ENCODE peak calls at places on chromosomes 12 and 14, in seven cellular contexts. M is lower lobe of right lung; G is suprapubic skin; W is CD8-positive, alpha-beta T cell; U is hepatocyte; N is foreskin keratinocyte; F is esophagus muscularis mucosa. R is an unnamed sample.

GRCh38 chr12:64824500-64825142 is at the start of gene TBC1D30:
- DNase-seq in U (peak; percentile 37), M (peak; percentile 51), G (no peak), F (peak; percentile 85), W (no peak), N (no peak), R (no peak)

GRCh38 chr12:109716512-109717389 is 3.1 kb downstream of the FAM222A start:
- DNase-seq in U (no peak), W (no peak), F (no peak), N (no peak), M (no peak), G (peak; percentile 73), R (no peak)

GRCh38 chr14:105888784-105889665 is 362.6 kb downstream of the TMEM121 start:
- DNase-seq in W (no peak), N (no peak), G (peak; percentile 33), M (peak; percentile 12), F (no peak), U (no peak), R (peak; percentile 28)

GRCh38 chr14:97218336-97218712 is 421.1 kb downstream of the VRK1 start:
- DNase-seq in W (no peak), M (no peak), F (no peak), G (no peak), N (no peak), U (no peak), R (no peak)

GRCh38 chr14:31122098-31122611 is 85.4 kb downstream of the HECTD1 start:
- DNase-seq in U (no peak), G (no peak), F (no peak), W (no peak), M (no peak), N (peak; percentile 12), R (no peak)

GRCh38 chr14:101006008-101006407 is 102.5 kb upstream of the RTL1 start:
- DNase-seq in G (peak; percentile 49), N (no peak), W (no peak), F (no peak), M (no peak), U (no peak), R (no peak)

GRCh38 chr12:19208456-19208855 is 78.9 kb downstream of the PLEKHA5 start:
- DNase-seq in F (no peak), W (no peak), M (no peak), U (no peak), N (no peak), G (no peak), R (no peak)

GRCh38 chr14:48527832-48528231 is 852.4 kb upstream of the MDGA2 start:
- DNase-seq in W (no peak), F (no peak), U (no peak), N (no peak), M (no peak), G (no peak), R (no peak)

GRCh38 chr12:105092336-105092735 is 8.1 kb upstream of the ALDH1L2 start:
- DNase-seq in F (no peak), W (no peak), M (no peak), N (peak; percentile 75), U (peak; percentile 47), G (no peak), R (no peak)

GRCh38 chr12:71730936-71731335 is 23.7 kb upstream of the RAB21 start:
- DNase-seq in W (no peak), N (no peak), F (no peak), U (no peak), M (no peak), G (no peak), R (no peak)

DNA sequence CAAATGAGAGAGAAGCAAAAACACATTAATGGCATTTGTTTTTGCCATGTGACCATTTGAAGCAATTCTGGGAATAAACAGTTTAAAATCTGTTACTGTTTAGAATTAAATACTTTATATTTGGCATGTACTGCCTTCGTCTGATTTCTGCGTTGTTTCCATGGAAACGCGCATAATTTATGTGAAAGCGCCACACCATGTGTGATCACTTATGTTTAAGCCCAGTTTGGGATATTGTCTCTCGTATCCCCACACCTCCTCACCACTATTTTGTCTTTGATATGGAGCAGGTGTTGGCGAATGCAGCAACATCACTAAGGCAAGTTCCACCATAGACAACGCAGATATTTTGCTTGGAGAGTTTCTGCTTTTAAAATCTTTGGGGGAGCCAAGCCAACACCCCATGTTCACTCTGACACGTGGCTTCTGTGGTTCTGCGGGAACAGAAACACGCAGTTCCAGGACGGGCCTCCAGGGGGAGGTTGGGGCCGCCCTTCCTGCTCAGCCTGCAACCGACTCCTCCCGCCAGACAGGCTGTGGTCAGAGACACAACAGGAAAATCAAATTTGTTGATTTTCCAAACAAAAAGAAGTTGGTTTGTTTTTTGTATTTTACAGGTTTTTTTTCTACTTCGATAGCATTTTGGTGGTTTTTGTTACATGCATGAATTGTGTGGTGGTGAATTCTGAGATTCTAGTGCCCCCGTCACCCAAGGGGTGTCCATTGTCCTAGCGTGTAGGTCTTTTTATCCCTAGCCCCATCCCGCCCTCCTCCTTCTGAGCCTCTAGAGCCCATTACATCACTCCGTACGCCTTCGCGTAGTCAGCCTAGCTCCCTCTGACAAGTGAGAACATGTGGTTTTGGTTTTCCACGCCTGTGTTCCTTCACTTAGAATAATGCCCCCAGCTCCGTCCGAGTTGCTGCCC is 101.9 kb upstream of the SFSWAP start:
- DNase-seq in M (peak; percentile 78), N (no peak), F (peak; percentile 94), U (peak; percentile 74), W (peak; percentile 60), G (peak; percentile 82), R (peak; percentile 29)
- H3K27me3 ChIP-seq in M (peaks cover 5% of the 10 kb centered on the region), N (no peaks in the 10 kb centered on the region), F (peaks cover 10% of the 10 kb centered on the region), U (peaks cover 30% of the 10 kb centered on the region), W (no peaks in the 10 kb centered on the region), G (no peaks in the 10 kb centered on the region), R (no peaks in the 10 kb centered on the region)

GRCh38 chr14:54730156-54730961 is 163.4 kb downstream of the SAMD4A start:
- DNase-seq in U (no peak), N (no peak), G (no peak), W (no peak), M (no peak), F (no peak), R (no peak)
- H3K4me1 ChIP-seq in U (no peaks in the 10 kb centered on the region), N (peaks cover 5% of the 10 kb centered on the region), G (peaks cover 14% of the 10 kb centered on the region), W (peaks cover 10% of the 10 kb centered on the region), M (peaks cover 13% of the 10 kb centered on the region), F (peaks cover 34% of the 10 kb centered on the region), R (no peaks in the 10 kb centered on the region)

GRCh38 chr14:41607119-41607785 is 576 bp downstream of the LRFN5 start:
- DNase-seq in U (peak; percentile 18), F (no peak), N (no peak), G (no peak), W (no peak), M (no peak), R (no peak)
- H3K27me3 ChIP-seq in U (peaks cover 40% of the 10 kb centered on the region), F (peaks cover 15% of the 10 kb centered on the region), N (peaks cover 98% of the 10 kb centered on the region), G (peaks cover 62% of the 10 kb centered on the region), W (peaks cover 8% of the 10 kb centered on the region), M (peaks cover 70% of the 10 kb centered on the region), R (peaks cover 6% of the 10 kb centered on the region)

DNA sequence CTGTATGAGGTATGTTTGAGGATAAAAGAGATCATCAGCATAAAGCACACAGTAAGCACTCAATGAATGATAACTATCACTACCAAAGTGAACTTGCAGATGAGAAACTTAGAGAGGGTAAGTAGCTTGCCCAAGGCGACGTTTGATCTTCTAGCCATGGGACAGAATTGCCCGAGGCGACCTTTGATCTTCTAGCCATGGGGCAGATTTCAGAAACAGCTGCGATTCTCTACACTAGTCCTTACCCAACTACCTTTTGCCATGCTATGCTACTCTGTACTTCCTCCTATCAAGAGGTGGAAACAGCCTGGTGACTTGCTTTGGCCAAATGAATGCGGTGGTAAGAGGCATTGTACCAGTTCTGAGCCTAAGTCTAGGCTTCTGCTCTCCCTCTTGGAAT is 23.7 kb upstream of the NT5DC3 start:
- DNase-seq in M (no peak), F (no peak), W (no peak), U (no peak), G (no peak), N (no peak), R (no peak)
- H3K4me1 ChIP-seq in M (peaks cover 7% of the 10 kb centered on the region), F (peaks cover 70% of the 10 kb centered on the region), W (no peaks in the 10 kb centered on the region), U (peaks cover 5% of the 10 kb centered on the region), G (peaks cover 5% of the 10 kb centered on the region), N (peaks cover 16% of the 10 kb centered on the region), R (no peaks in the 10 kb centered on the region)

DNA sequence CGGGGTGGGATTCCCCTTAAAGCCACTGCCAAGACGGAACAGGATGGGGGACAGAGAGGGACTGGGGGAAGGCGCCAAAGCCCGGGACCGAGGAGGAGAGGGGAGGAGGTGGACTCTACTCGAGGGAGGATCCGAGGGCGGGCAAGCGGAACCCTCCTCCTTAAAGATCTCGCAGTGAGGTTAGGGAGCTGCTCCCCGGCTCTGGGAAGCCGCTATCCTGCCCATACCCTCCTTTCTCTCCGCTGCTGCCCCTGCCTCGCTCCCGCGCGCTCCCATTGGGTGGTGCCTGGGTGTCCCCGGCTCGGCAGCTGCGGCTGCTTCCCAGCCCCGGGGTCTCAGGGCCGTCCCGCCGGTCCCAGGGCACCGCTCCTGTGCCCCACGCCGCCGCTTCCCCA is 16.4 kb downstream of the KRT18 start:
- DNase-seq in F (no peak), N (no peak), U (peak; percentile 57), G (no peak), W (no peak), M (no peak), R (no peak)
- H3K27me3 ChIP-seq in F (peaks cover 11% of the 10 kb centered on the region), N (no peaks in the 10 kb centered on the region), U (no peaks in the 10 kb centered on the region), G (peaks cover 27% of the 10 kb centered on the region), W (peaks cover 3% of the 10 kb centered on the region), M (peaks cover 13% of the 10 kb centered on the region), R (no peaks in the 10 kb centered on the region)

DNA sequence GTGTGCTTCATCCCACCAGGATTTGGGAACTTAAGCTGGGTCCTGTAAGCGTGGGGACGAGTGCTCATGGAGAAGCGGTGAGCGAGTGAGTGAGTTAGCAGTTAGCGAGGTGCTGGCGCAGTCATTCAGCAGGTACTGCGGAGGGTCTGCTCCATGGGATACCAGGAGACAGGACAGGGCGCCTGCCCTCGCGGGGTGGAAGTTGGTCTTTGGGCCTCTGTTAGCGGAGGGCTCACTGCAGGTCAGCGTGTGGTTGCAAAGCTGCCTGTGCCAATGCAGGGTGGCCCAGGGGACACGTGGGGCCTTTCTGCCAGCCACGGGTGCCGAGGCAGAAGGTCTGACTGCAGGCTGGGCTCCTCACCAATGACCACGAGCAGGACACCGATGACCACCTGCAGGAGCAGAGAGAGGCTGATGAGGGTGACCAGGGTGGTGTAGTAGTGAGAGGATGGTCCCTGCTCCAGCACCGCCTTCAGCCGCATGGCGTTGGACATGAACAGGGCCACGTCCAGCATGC is 97.6 kb downstream of the NINJ2 start:
- DNase-seq in N (no peak), G (no peak), F (no peak), U (no peak), M (no peak), W (no peak), R (no peak)
- H3K4me1 ChIP-seq in N (peaks cover 1% of the 10 kb centered on the region), G (peaks cover 44% of the 10 kb centered on the region), F (peaks cover 14% of the 10 kb centered on the region), U (peaks cover 10% of the 10 kb centered on the region), M (peaks cover 25% of the 10 kb centered on the region), W (peaks cover 83% of the 10 kb centered on the region), R (no peaks in the 10 kb centered on the region)

DNA sequence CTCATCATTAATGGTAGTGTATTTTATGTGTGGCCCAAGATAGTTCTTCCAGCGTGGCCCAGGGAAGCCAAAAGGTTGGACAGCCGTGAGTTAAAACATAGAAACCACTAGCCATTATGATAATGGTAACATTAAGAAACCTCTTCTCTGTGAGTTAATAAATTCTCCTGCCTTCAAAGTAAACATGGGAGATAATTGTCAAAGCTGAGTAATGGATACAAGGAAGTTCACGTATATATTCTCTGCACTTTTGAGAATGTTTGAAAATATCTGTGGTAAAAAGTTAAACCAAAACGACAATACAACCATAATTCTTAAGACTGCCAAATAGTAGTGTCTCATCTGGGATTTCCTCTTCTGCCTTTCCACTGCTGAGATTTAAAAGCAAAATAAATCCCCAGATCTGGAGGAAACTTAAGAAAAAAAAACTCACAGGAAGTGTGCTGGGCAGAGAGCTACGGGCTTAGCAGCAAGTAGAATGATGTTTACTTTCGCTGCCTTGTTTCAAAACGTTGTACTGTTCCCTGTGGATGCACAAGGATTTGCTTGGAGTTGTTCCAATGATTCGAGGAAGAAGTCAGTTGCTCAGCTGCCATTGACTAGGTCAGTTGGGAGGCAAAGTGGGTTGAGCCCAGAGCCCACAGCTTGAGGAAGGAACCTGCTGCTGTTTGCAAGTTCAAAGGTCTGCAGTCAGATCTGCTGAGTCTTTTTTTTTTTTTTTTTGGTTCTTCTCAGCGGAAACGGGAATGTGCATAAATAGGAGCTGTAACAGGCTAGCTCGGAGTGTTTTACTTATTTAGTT is 1.7 kb downstream of the TPCN1 start:
- DNase-seq in W (no peak), N (no peak), G (peak; percentile 78), U (peak; percentile 89), M (no peak), F (no peak), R (peak; percentile 88)
- H3K27me3 ChIP-seq in W (no peaks in the 10 kb centered on the region), N (no peaks in the 10 kb centered on the region), G (no peaks in the 10 kb centered on the region), U (no peaks in the 10 kb centered on the region), M (no peaks in the 10 kb centered on the region), F (no peaks in the 10 kb centered on the region), R (no peaks in the 10 kb centered on the region)